ENCODE peak calls at places on chromosomes 13 and 19, in ten cellular contexts. J is tibial nerve, Y is astrocyte of the spinal cord, H is lung, K is left ventricle myocardium inferior, R is thoracic aorta, X is adrenal gland, I is heart left ventricle, T is fibroblast of mammary gland, G is endothelial cell of umbilical vein. O is an unnamed sample.

GRCh38 chr13:71355010-71355409 is 512.0 kb downstream of the DACH1 start:
- DNase-seq in Y (no peak), H (no peak), T (no peak), J (no peak), X (no peak), R (no peak), I (no peak), G (no peak), K (no peak), O (no peak)

GRCh38 chr19:1252221-1252817 is 3.9 kb downstream of the MIDN start:
- DNase-seq in I (peak), T (peak), K (peak), H (peak), G (peak), J (peak), Y (peak), R (peak), X (no peak), O (peak)

GRCh38 chr13:23842406-23842805 is 46.8 kb downstream of the MIPEP start:
- DNase-seq in G (no peak), T (no peak), J (no peak), H (no peak), I (no peak), Y (no peak), K (no peak), X (no peak), R (no peak), O (no peak)

GRCh38 chr13:43815204-43815603 is 28.4 kb upstream of the ENOX1 start:
- DNase-seq in T (peak), G (peak), J (no peak), K (no peak), X (no peak), I (no peak), H (no peak), Y (peak), R (no peak), O (peak)

GRCh38 chr13:110343241-110343865 is 36.3 kb downstream of the COL4A2 start:
- DNase-seq in R (no peak), K (no peak), H (no peak), I (no peak), Y (peak), J (no peak), T (no peak), G (no peak), X (no peak), O (peak)

GRCh38 chr13:96029002-96029401 is 24.2 kb downstream of the UGGT2 start:
- DNase-seq in T (no peak), Y (no peak), R (no peak), J (no peak), H (no peak), K (no peak), G (no peak), X (no peak), I (no peak), O (no peak)

GRCh38 chr13:25771641-25772478 is 280.0 kb downstream of the SHISA2 start:
- DNase-seq in H (no peak), G (no peak), X (no peak), J (no peak), I (no peak), R (no peak), K (no peak), Y (peak), T (no peak), O (no peak)

GRCh38 chr19:16386619-16387240 is 62.1 kb downstream of the KLF2 start:
- DNase-seq in I (no peak), Y (peak), G (peak), K (peak), X (no peak), J (no peak), T (peak), H (no peak), R (no peak), O (peak)

GRCh38 chr13:110625771-110626321 is 10.5 kb downstream of the NAXD start:
- DNase-seq in Y (no peak), I (no peak), R (no peak), H (no peak), T (no peak), X (no peak), K (no peak), G (no peak), J (no peak), O (no peak)

GRCh38 chr13:51998723-51999471 is 12.4 kb downstream of the ATP7B start:
- DNase-seq in R (no peak), J (no peak), I (no peak), H (no peak), G (no peak), T (no peak), Y (no peak), X (no peak), K (no peak), O (no peak)

GRCh38 chr13:109729031-109729870 is 57.1 kb downstream of the IRS2 start:
- DNase-seq in X (no peak), I (no peak), H (no peak), R (no peak), J (no peak), K (no peak), T (no peak), G (no peak), Y (peak), O (no peak)

GRCh38 chr13:28268800-28269223 is 130.5 kb downstream of the PAN3 start:
- DNase-seq in X (no peak), R (no peak), G (no peak), I (no peak), J (no peak), Y (no peak), H (no peak), T (no peak), K (no peak), O (no peak)

GRCh38 chr13:113792821-113793717 is 34.0 kb downstream of the TMEM255B start:
- DNase-seq in Y (no peak), T (no peak), K (no peak), G (no peak), X (no peak), R (no peak), H (no peak), I (no peak), J (no peak), O (no peak)

GRCh38 chr13:36344886-36345437 is 1.2 kb downstream of the SPART start:
- DNase-seq in X (peak), I (no peak), J (no peak), K (no peak), G (no peak), Y (no peak), H (no peak), R (no peak), T (peak), O (no peak)

GRCh38 chr13:99055286-99056073 is 77.6 kb upstream of the DOCK9 start:
- DNase-seq in R (no peak), X (no peak), T (no peak), J (no peak), G (peak), K (no peak), I (no peak), H (no peak), Y (no peak), O (peak)

GRCh38 chr13:39942901-39943273 is 287.4 kb downstream of the COG6 start:
- DNase-seq in Y (peak), G (peak), I (no peak), T (peak), K (peak), X (peak), J (peak), H (peak), R (no peak), O (peak)

GRCh38 chr13:71290963-71291937 is 575.8 kb downstream of the DACH1 start:
- DNase-seq in J (no peak), X (no peak), T (peak), I (no peak), Y (no peak), K (no peak), G (peak), R (no peak), H (no peak), O (peak)

GRCh38 chr19:5719274-5719960 is 529 bp downstream of the LONP1 start:
- DNase-seq in R (no peak), Y (no peak), I (no peak), T (no peak), H (no peak), X (peak), J (no peak), G (peak), K (no peak), O (no peak)

GRCh38 chr13:69474286-69474685 is 633.3 kb upstream of the ATXN8OS start:
- DNase-seq in X (no peak), J (no peak), H (no peak), Y (no peak), G (no peak), K (no peak), R (no peak), T (no peak), I (no peak), O (no peak)

GRCh38 chr13:68428292-68428691 is 1198.2 kb upstream of the PCDH9 start:
- DNase-seq in X (no peak), T (no peak), K (no peak), Y (peak), I (no peak), R (no peak), J (no peak), G (no peak), H (no peak), O (no peak)

GRCh38 chr19:51694318-51695085 is 1.4 kb downstream of the SPACA6 start:
- DNase-seq in R (no peak), X (no peak), G (no peak), J (no peak), H (no peak), T (no peak), I (no peak), K (no peak), Y (no peak), O (no peak)

GRCh38 chr13:86324191-86324590 is 525.0 kb upstream of the SLITRK6 start:
- DNase-seq in J (no peak), H (no peak), T (no peak), Y (no peak), X (no peak), K (no peak), R (no peak), G (no peak), I (no peak), O (no peak)

GRCh38 chr13:20101467-20102316 is 59.2 kb downstream of the GJA3 start:
- DNase-seq in I (no peak), G (no peak), H (no peak), X (no peak), K (no peak), J (no peak), R (no peak), Y (no peak), T (no peak), O (no peak)

DNA sequence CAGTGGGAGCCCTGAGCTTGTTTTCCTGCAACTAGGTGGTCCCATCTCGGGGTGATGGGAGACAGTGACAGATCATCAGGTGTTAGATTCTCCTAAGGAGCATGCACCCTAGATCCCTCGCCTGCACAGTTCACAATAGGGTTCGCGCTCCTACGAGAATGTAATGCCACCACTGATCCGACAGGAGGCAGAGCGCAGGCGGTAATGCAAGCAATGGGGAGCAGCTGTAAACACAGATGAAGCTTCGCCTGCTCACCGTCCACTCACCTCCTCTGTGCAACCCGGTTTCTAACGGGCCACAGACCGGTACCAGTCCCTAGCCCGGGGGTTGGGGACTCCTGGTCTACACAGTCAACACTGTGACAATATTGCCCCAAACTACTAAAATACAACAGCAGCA is 38.8 kb downstream of the CARD8 start:
- DNase-seq in J (no peak), I (no peak), H (no peak), K (no peak), T (no peak), G (no peak), R (no peak), X (no peak), Y (no peak), O (no peak)
- TF ChIP-seq CTCF in J (no peak), I (no peak), H (no peak), K (no peak), T (no peak), G (no peak), R (no peak), X (no peak), Y (no peak), O (no peak)

DNA sequence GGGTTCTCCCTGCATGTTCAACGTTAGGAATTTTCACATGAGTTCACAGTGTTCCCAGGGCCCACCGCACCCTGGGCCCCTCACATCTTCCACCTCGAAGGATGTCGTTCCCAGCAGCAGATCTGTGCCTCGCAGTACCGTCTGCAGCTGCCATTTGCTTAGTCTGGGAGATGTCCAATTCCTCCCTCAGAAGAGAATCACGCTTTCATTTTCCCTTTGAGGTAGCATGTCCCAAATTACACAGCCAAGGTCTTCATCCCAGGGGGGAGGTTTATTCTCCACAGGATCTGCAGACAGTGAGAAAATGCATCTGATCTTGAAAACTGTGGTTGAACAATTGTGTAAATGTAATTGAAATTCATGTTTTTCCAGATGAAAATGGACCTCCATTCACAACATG is 150.2 kb downstream of the DCT start:
- DNase-seq in T (peak), R (no peak), H (no peak), X (no peak), I (no peak), Y (peak), G (no peak), J (no peak), K (peak), O (no peak)
- H3K4me3 ChIP-seq in T (no peak), R (peak), H (no peak), X (peak), I (no peak), Y (no peak), G (no peak), J (no peak), K (no peak), O (no peak)

GRCh38 chr19:7199613-7200533 is 94.3 kb downstream of the INSR start:
- DNase-seq in J (no peak), Y (no peak), I (no peak), R (no peak), H (no peak), K (no peak), X (no peak), T (no peak), G (no peak), O (no peak)

GRCh38 chr19:7200739-7201138 is 93.5 kb downstream of the INSR start:
- DNase-seq in G (no peak), T (no peak), I (no peak), H (no peak), Y (no peak), X (no peak), K (no peak), J (no peak), R (no peak), O (no peak)

GRCh38 chr19:7197169-7197759 is 97.0 kb downstream of the INSR start:
- DNase-seq in I (peak), G (peak), X (peak), J (peak), Y (peak), R (peak), H (peak), T (peak), K (peak), O (peak)

GRCh38 chr19:7196721-7197168 is 97.5 kb downstream of the INSR start:
- DNase-seq in H (no peak), R (peak), J (peak), I (no peak), X (peak), G (no peak), Y (no peak), T (peak), K (no peak), O (no peak)

DNA sequence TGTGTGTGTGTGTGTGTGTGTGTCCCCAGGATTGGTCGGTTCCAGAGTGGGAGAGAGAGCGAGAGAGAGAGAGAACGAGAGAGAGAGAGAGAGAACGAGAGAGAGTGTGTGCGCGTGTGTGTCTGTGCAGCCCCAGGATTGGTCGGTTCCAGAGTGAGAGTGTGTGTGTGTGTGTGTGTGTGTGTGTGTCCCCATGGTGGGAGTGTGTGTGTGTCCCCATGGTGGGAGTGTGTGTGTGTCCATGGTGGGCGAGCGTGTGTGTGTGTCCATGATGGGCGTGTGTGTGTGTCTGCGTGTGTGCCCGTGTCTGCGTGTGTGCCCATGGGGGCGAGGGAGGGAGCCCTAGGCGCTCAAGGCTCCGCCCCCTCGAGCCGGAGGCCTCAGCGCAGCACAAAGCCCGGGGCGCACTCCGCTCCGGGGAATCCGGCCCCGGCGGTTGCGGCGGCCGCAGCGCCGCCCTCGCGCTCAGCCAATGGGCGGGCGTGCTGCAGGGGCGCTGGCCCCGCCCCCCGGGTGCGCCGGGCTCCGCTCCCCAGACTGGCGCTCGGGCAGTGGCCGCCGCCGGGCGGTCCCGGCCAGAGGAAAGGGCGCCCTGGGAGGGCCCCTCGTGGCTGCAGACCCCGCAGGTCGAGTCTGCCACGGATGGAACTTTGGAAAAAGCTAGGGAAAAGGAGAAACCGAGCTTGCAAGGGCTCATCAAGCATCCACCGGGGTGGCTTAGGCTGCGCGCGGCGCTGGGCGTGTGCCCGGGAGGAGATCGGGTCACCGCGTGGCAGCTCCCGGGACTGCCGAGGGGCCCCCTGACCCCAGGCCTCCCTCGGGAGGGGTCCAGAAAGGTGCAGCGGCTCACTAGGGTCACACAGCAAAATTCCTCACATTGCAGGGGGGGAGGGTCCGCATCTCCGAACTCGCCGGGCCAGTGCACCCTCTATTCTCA is 96.2 kb downstream of the INSR start:
- DNase-seq in R (peak), T (peak), K (peak), X (peak), Y (peak), J (peak), I (peak), H (peak), G (peak), O (peak)
- TF ChIP-seq CTCF in R (peak), T (no peak), K (peak), X (peak), Y (no peak), J (peak), I (peak), H (no peak), G (no peak), O (no peak)

GRCh38 chr19:40241125-40241808 is 14.8 kb upstream of the CCNP start:
- DNase-seq in T (no peak), H (no peak), K (no peak), Y (no peak), J (no peak), G (no peak), R (no peak), X (no peak), I (no peak), O (no peak)
- H3K4me3 ChIP-seq in T (no peak), H (no peak), K (no peak), Y (no peak), J (no peak), G (no peak), R (no peak), X (no peak), I (no peak), O (no peak)

GRCh38 chr19:12513531-12514061 is 29.0 kb upstream of the ZNF709 start:
- DNase-seq in I (no peak), T (no peak), R (no peak), G (no peak), H (peak), K (peak), X (peak), J (no peak), Y (no peak), O (no peak)
- TF ChIP-seq CTCF in I (peak), T (no peak), R (no peak), G (no peak), H (no peak), K (peak), X (no peak), J (no peak), Y (no peak), O (no peak)

GRCh38 chr13:49792550-49793324 is at the start of gene KPNA3:
- DNase-seq in Y (peak), K (peak), T (peak), X (peak), I (peak), G (peak), J (peak), R (peak), H (peak), O (peak)

GRCh38 chr13:49791753-49792549 is 531 bp downstream of the KPNA3 start:
- DNase-seq in I (peak), G (no peak), Y (peak), H (peak), R (no peak), K (no peak), T (peak), X (peak), J (no peak), O (peak)

GRCh38 chr13:49786609-49787008 is 5.9 kb downstream of the KPNA3 start:
- DNase-seq in H (no peak), R (no peak), I (no peak), X (no peak), Y (no peak), T (no peak), K (no peak), G (no peak), J (no peak), O (no peak)

GRCh38 chr13:49789961-49790360 is 2.5 kb downstream of the KPNA3 start:
- DNase-seq in G (no peak), I (no peak), H (no peak), R (no peak), J (no peak), T (no peak), K (no peak), X (no peak), Y (no peak), O (no peak)

GRCh38 chr13:49791214-49791752 is 1.2 kb downstream of the KPNA3 start:
- DNase-seq in H (no peak), I (no peak), X (no peak), Y (peak), G (peak), R (no peak), K (no peak), J (no peak), T (peak), O (peak)
- H3K4me3 ChIP-seq in H (peak), I (peak), X (peak), Y (peak), G (peak), R (peak), K (peak), J (peak), T (peak), O (peak)

DNA sequence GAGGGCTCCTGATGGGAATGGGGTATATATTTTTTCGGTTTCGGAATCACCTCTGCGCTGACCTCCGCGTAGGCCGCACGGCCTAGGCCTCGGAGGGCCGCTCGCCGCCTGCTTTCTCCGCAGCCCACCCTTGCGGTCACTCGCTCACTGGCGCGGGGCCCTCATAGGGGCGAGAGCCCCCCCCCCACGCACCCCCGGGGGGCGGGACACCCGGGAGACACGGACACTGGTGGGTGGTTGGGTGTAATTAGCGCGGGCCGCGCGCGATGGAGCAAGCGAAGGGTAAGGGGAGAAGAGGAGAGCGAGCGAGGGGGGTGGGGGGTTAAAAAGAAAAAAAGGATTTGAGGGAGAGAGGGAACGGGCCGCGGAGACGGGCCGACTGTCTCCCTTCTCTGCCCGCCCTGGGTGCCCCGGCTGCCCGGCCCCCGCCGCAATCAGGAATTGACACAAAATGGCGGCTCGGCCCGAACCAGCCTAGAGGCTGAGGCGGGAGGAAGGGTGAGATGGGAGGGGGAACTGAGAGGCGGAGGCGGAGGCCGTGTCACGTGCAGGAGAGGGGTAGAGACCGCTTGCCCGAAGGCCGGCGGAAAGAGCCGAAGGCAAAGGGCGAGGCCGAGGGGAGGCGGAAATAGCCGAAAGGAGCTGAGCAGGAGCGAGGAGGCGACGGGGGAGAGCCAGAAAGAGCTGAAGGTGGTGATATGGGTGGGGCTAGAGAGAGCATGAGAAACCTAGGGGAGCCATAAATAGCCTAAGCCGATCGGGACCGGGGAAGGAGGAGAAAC is 721 bp downstream of the ZC3H4 start:
- DNase-seq in T (peak), Y (peak), K (peak), J (peak), G (peak), X (peak), R (peak), I (peak), H (peak), O (peak)
- TF ChIP-seq CTCF in T (no peak), Y (no peak), K (no peak), J (no peak), G (no peak), X (no peak), R (no peak), I (no peak), H (no peak), O (no peak)

O was measured in PC-9.